ENCODE peak calls at places on chromosomes 13 and 19, in four cellular contexts. R is K562, D is GM12878, F is HepG2. M is an unnamed sample.
A peak's percentile ranks its signal among the peaks of the same experiment; 100 is the strongest.

GRCh38 chr13:57557979-57558529 is 73.5 kb upstream of the PCDH17 start:
- DNase-seq in R (no peak), D (no peak), F (peak; percentile 15), M (peak; percentile 2)

GRCh38 chr19:33248553-33248953 is 22.9 kb upstream of the SLC7A10 start:
- DNase-seq in R (no peak), D (no peak), F (peak; percentile 71), M (no peak)

GRCh38 chr19:30448386-30449130 is 76.4 kb downstream of the ZNF536 start:
- DNase-seq in R (no peak), D (no peak), F (no peak), M (no peak)

GRCh38 chr19:40575326-40575725 is 1.3 kb upstream of the SHKBP1 start:
- DNase-seq in R (no peak), D (no peak), F (no peak), M (no peak)

GRCh38 chr19:10593820-10594637 is 6.9 kb upstream of the AP1M2 start:
- DNase-seq in R (no peak), D (peak; percentile 72), F (no peak), M (no peak)

GRCh38 chr13:46648166-46648607 is 95.2 kb downstream of the LRCH1 start:
- DNase-seq in R (peak; percentile 4), D (no peak), F (peak; percentile 53), M (no peak)

GRCh38 chr13:109874921-109875454 is 88.6 kb upstream of the IRS2 start:
- DNase-seq in R (no peak), D (no peak), F (no peak), M (no peak)

GRCh38 chr13:48542581-48543341 is 9.9 kb upstream of the RCBTB2 start:
- DNase-seq in R (no peak), D (no peak), F (peak; percentile 23), M (no peak)

GRCh38 chr19:41696402-41697197 is 8.5 kb upstream of the CEACAM7 start:
- DNase-seq in R (no peak), D (no peak), F (no peak), M (no peak)

GRCh38 chr19:17922138-17922537 is 10.7 kb upstream of the CCDC124 start:
- DNase-seq in R (no peak), D (no peak), F (no peak), M (no peak)

GRCh38 chr19:17311455-17312248 is 2.3 kb downstream of the DDA1 start:
- DNase-seq in R (no peak), D (no peak), F (peak; percentile 76), M (no peak)

GRCh38 chr13:110647365-110647737 is 32.0 kb downstream of the NAXD start:
- DNase-seq in R (no peak), D (no peak), F (no peak), M (no peak)

GRCh38 chr19:14366529-14366928 is 14.7 kb upstream of the ADGRE5 start:
- DNase-seq in R (peak; percentile 84), D (peak; percentile 98), F (peak; percentile 69), M (peak; percentile 51)

GRCh38 chr19:11453468-11454341 is 18.3 kb downstream of the PRKCSH start:
- DNase-seq in R (peak; percentile 73), D (no peak), F (no peak), M (peak; percentile 86)

GRCh38 chr19:45171211-45171623 is 6.8 kb downstream of the TRAPPC6A start:
- DNase-seq in R (peak; percentile 54), D (no peak), F (no peak), M (no peak)

GRCh38 chr13:67231481-67231940 is 1.4 kb upstream of the PCDH9 start:
- DNase-seq in R (no peak), D (no peak), F (no peak), M (no peak)

GRCh38 chr13:33235078-33235477 is 50.5 kb downstream of the STARD13 start:
- DNase-seq in R (no peak), D (no peak), F (peak; percentile 71), M (no peak)

GRCh38 chr19:8455018-8455417 is 10.2 kb downstream of the HNRNPM start:
- DNase-seq in R (no peak), D (no peak), F (no peak), M (no peak)

DNA sequence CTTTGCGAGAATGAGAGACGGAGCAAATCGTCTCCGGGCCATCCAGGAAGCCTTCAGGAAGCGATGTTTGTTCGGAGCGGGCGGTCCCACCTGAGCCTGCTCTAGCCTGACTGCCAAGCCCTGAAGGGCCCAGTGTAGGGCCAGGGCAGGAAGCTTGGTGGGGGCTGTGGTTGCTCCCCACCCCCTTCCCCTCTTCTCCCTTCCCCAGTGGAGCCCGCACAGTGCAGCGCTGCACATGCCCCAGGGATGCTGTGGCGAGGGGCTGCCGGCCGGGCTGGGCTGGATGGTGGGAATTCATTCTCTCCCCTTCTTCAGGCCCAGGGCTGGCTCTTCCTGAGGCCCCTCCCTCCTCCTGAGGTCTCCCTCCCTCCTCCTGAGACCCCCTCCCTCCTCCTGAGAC is 7.1 kb upstream of the GRTP1 start:
- DNase-seq in R (no peak), D (no peak), F (no peak), M (no peak)
- TF ChIP-seq NFIC in R (no peak), D (no peak), F (no peak), M (no peak)

GRCh38 chr13:82076421-82076820 is 1735.5 kb upstream of the SPRY2 start:
- DNase-seq in R (no peak), D (no peak), F (no peak), M (no peak)
- TF ChIP-seq USF2 in R (no peak), D (no peak), F (no peak), M (no peak)

GRCh38 chr19:3387645-3388589 is 21.5 kb downstream of the NFIC start:
- DNase-seq in R (no peak), D (no peak), F (no peak), M (peak; percentile 98)
- TF ChIP-seq NFIC in R (peak; percentile 13), D (no peak), F (no peak), M (peak; percentile 99)

GRCh38 chr19:5967994-5968430 is 9.9 kb downstream of the RANBP3 start:
- DNase-seq in R (peak; percentile 78), D (peak; percentile 17), F (peak; percentile 64), M (peak; percentile 79)
- TF ChIP-seq USF2 in R (no peak), D (no peak), F (no peak), M (no peak)

DNA sequence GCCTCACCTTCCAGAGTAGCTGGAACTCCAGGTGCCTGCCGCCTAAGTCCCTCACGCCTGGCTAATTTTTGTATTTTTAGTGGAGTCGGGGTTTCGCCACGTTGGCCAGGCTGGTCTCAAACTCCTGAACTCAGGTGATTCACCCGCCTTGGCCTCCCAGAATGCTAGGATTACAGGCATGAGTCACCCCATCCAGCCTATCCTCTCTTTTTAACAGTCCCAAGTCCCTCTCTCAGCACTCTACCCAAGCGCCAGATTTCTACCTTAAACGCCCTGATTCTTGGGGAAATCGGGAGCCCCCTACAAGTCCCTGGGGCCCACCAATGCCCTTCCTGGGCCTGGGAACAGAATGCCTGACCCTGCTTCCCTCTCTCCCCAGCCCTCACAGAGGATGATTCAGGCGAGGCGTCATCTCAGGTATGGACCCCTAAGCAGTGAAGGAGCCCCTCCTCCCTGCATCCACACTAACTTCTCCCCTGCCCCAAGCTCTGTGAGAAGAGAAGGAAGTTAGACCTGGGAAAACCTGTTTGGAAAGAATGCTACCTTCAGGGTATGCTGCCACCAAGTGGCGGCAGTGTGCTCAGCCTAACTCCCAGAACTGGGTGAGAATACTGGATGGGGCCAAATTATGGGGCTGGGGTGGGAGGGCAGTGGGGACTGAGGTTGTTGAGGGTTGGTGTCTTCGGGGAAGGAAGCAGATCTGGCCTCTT is 20.8 kb upstream of the EBI3 start:
- DNase-seq in R (no peak), D (no peak), F (peak; percentile 52), M (peak; percentile 68)
- TF ChIP-seq NFIC in R (no peak), D (no peak), F (no peak), M (no peak)

DNA sequence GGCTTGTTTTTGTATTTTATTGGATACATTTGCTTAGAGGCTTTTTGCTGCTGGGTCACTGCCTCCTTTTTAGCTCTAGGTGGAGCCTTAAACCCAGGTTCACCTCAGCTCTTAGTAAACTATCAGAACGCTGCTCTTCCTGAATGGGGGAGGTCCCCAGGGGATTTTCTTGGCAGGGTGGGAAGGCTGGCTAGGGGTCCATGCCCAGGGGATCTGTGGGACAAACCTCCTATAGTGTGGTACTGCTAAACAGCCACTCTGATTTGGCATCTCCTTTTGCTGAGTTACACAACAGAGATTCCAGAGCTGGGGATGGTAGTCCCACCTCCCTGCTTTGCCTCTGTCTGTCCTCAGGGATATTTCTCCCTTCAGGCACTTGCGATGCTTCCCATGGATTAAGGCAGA is 204.9 kb downstream of the ZIC5 start:
- DNase-seq in R (no peak), D (no peak), F (peak; percentile 6), M (no peak)
- TF ChIP-seq USF2 in R (no peak), D (no peak), F (no peak), M (no peak)

DNA sequence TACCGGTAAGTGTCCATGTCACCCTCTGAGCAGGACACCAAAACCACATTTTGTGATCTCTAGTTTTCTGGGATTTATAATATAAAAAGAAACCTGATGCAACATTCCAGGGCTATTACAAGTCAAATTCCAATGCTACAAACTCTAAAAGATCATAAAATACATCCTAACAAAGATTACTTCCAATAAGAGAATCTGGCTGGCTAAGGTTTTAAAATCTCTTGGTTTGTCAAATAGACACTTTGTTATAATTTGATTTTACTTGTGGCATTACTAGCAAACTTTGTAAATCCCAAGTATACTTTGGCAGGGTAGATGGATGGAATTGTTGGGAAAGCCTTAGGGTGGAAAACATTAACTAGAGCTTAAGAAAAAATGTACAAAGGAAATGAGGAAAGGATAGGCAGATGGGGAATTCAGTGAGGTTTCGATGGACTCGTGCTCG is 74.0 kb upstream of the POMP start:
- DNase-seq in R (no peak), D (no peak), F (no peak), M (no peak)
- TF ChIP-seq NFIC in R (no peak), D (no peak), F (no peak), M (no peak)

GRCh38 chr13:112158961-112159360 is 92.0 kb downstream of the SOX1 start:
- DNase-seq in R (no peak), D (no peak), F (no peak), M (no peak)
- TF ChIP-seq USF2 in R (no peak), D (no peak), F (no peak), M (no peak)